ENCODE peak calls at places on chromosomes 5 and 9, in eight cellular contexts. S is A549, A is heart left ventricle, W is type B pancreatic cell, T is tibial artery, L is AG04449, V is GM20000, C is mucosa of descending colon. F is an unnamed sample.

GRCh38 chr5:139394123-139394653 is 716 bp downstream of the PROB1 start:
- DNase-seq in V (peak), W (no peak), S (no peak), T (no peak), C (peak), A (peak), L (no peak), F (peak)

GRCh38 chr9:13088734-13089427 is 190.6 kb downstream of the MPDZ start:
- DNase-seq in V (peak), C (peak), S (peak), L (no peak), T (peak), W (no peak), A (no peak), F (no peak)

GRCh38 chr9:91690540-91691249 is 259.3 kb downstream of the ROR2 start:
- DNase-seq in C (no peak), W (no peak), S (no peak), V (no peak), L (no peak), A (no peak), T (no peak), F (no peak)

GRCh38 chr9:137067860-137068538 is 2.4 kb downstream of the SAPCD2 start:
- DNase-seq in T (peak), S (peak), A (peak), W (no peak), V (peak), C (peak), L (no peak), F (peak)

GRCh38 chr5:56350595-56351170 is 117.6 kb upstream of the ANKRD55 start:
- DNase-seq in A (peak), W (no peak), V (no peak), L (no peak), S (peak), C (peak), T (peak), F (no peak)

GRCh38 chr5:179530069-179530998 is 20.0 kb upstream of the RUFY1 start:
- DNase-seq in V (peak), L (no peak), T (peak), S (no peak), A (peak), C (peak), W (no peak), F (peak)

GRCh38 chr5:66323142-66323890 is 179.2 kb downstream of the SREK1 start:
- DNase-seq in A (no peak), V (no peak), W (no peak), T (no peak), C (no peak), S (no peak), L (no peak), F (no peak)

GRCh38 chr5:22238047-22238446 is 615.1 kb downstream of the CDH12 start:
- DNase-seq in W (no peak), C (no peak), V (no peak), L (no peak), T (no peak), S (no peak), A (no peak), F (no peak)

GRCh38 chr9:22214497-22215031 is 205.5 kb upstream of the CDKN2B start:
- DNase-seq in V (no peak), W (no peak), A (no peak), C (no peak), S (no peak), T (no peak), L (no peak), F (no peak)

DNA sequence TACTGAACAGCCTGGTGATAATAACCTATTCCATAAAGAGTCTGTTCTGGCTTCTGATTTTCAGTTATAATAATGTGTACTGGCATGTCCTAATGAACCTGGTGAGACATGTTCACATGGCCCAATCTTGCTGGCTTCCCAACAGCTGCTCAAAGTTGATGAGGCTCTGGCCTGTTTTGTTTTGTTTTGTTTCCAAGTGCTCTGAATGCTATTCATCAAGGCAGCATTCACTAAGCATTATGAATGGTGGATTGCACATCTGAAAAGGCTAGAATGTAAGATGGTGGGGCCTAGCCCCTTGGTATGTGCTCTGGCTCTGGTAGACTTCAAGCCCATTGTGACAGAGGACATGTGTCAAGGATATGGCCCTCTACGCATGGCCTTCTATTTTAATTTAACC is 388.5 kb downstream of the PSAT1 start:
- DNase-seq in A (no peak), V (no peak), T (no peak), W (no peak), C (no peak), L (no peak), S (no peak), F (no peak)
- TF ChIP-seq CTCF in A (no peak), V (no peak), T (no peak), W (no peak), C (no peak), L (no peak), S (no peak), F (no peak)

DNA sequence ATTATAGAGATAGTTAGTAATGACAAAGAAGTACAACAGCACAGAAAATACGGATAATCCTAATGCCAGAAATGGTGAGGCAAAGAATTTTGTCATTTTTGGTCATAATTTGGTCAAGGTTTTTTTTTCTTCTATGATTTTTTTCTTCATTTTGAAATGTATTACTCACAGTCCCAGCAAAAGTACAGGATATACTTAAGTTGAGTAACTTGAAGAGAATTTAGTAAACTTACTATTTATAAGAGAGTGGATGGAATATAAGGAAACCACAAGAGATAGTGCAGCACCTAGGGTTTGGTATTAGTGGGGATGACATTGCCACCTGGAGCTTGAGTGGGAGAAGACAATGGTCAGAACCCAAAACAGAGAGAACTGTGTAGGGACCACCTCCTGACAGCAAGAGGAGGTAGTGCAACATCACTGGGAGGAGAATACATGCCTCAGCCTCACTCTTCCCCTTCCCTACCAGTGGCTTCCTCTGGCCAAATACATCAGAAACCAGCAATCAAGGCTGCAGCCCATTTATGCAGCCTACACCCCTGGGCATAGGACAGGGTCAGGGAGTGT is 434.5 kb upstream of the TRPC7 start:
- DNase-seq in T (no peak), V (no peak), S (no peak), W (no peak), L (no peak), A (no peak), C (no peak), F (no peak)
- TF ChIP-seq CTCF in T (no peak), V (no peak), S (no peak), W (no peak), L (no peak), A (no peak), C (no peak), F (no peak)

DNA sequence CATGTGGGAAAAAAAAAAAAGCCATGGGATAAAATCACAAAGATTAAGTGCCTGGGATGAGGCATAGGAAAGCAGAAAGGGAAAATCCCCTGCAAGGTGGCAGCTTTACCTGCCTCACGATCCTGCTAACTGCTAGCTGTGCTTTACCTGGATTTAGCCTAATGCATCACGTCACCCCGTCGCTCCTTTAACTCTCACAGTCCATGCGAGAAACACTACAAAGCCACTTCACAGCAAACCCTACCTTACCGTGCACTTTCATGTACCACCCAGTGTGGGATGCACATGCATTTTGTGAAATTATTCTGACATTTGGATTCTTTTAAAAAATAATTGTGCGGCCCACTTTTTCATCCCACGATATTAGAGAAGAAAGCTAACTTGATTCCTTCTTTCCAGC is 31.0 kb downstream of the ATPSCKMT start:
- DNase-seq in W (no peak), T (no peak), C (no peak), A (no peak), L (no peak), V (no peak), S (no peak), F (no peak)
- TF ChIP-seq CTCF in W (no peak), T (no peak), C (no peak), A (no peak), L (no peak), V (no peak), S (no peak), F (no peak)

GRCh38 chr5:92659246-92659645 is 921.8 kb downstream of the NR2F1-AS1 start:
- DNase-seq in T (no peak), C (no peak), A (no peak), W (no peak), V (no peak), L (no peak), S (no peak), F (no peak)
- TF ChIP-seq CTCF in T (no peak), C (no peak), A (no peak), W (no peak), V (no peak), L (no peak), S (no peak), F (no peak)

GRCh38 chr9:70442328-70442848 is 27.9 kb upstream of the KLF9 start:
- DNase-seq in T (no peak), C (no peak), A (no peak), V (no peak), L (no peak), S (no peak), W (no peak), F (no peak)

GRCh38 chr9:70441622-70442021 is 27.2 kb upstream of the KLF9 start:
- DNase-seq in W (no peak), S (no peak), C (no peak), T (no peak), L (no peak), A (no peak), V (no peak), F (no peak)

GRCh38 chr9:70448904-70449303 is 34.4 kb upstream of the KLF9 start:
- DNase-seq in W (no peak), V (no peak), A (no peak), L (no peak), S (no peak), C (no peak), T (no peak), F (no peak)

GRCh38 chr9:70449461-70449860 is 35.0 kb upstream of the KLF9 start:
- DNase-seq in W (no peak), A (no peak), L (no peak), V (no peak), S (no peak), C (no peak), T (no peak), F (no peak)

GRCh38 chr9:70444904-70445303 is 30.4 kb upstream of the KLF9 start:
- DNase-seq in T (no peak), W (no peak), L (no peak), C (no peak), S (no peak), V (no peak), A (no peak), F (no peak)
- TF ChIP-seq CTCF in T (no peak), W (no peak), L (no peak), C (no peak), S (no peak), V (no peak), A (no peak), F (no peak)

GRCh38 chr9:34253460-34253837 is 74.6 kb downstream of the UBAP1 start:
- DNase-seq in W (no peak), S (no peak), T (no peak), C (no peak), L (no peak), V (no peak), A (peak), F (no peak)
- TF ChIP-seq CTCF in W (no peak), S (no peak), T (no peak), C (no peak), L (peak), V (no peak), A (peak), F (no peak)

GRCh38 chr5:7074176-7074575 is 321.8 kb upstream of the ADCY2 start:
- DNase-seq in C (no peak), S (no peak), A (no peak), L (no peak), T (no peak), W (no peak), V (no peak), F (no peak)
- TF ChIP-seq CTCF in C (no peak), S (no peak), A (no peak), L (no peak), T (no peak), W (peak), V (no peak), F (no peak)

GRCh38 chr9:126401107-126401506 is 74.5 kb downstream of the MVB12B start:
- DNase-seq in W (no peak), S (no peak), A (no peak), T (no peak), L (no peak), C (no peak), V (no peak), F (no peak)

GRCh38 chr9:126398403-126399058 is 71.9 kb downstream of the MVB12B start:
- DNase-seq in L (no peak), T (peak), C (peak), S (peak), A (peak), V (peak), W (peak), F (peak)

GRCh38 chr9:126400571-126400970 is 73.9 kb downstream of the MVB12B start:
- DNase-seq in W (no peak), L (no peak), A (no peak), V (no peak), S (no peak), C (no peak), T (no peak), F (no peak)

GRCh38 chr9:126399251-126399650 is 72.6 kb downstream of the MVB12B start:
- DNase-seq in A (no peak), C (no peak), L (no peak), T (no peak), W (no peak), S (no peak), V (no peak), F (no peak)

DNA sequence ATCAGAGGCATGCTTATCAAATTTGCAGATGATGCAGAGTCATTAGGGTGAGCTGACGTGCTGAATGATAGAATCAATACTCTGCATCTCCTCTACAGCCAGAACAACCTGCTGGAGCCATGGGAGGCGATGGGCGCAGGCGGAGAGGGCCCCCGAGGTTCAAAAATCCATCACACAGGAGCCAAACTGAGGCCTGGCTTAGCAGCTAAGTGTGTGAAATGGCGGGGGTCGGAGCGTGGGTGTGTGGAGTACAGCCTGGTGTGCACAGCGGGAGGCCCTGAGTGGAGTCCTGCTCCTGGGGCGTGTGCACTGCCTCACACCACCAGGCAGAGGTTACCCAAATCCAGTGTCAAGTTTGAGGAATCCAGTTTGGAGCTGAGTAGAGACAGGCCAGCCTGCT is 73.2 kb downstream of the MVB12B start:
- DNase-seq in W (peak), A (no peak), V (no peak), T (no peak), S (no peak), L (no peak), C (no peak), F (no peak)
- TF ChIP-seq CTCF in W (no peak), A (no peak), V (no peak), T (no peak), S (no peak), L (no peak), C (no peak), F (no peak)

GRCh38 chr5:80408475-80408875 is 611 bp downstream of the ZFYVE16 start:
- DNase-seq in L (no peak), S (peak), W (no peak), T (peak), V (no peak), A (peak), C (no peak), F (no peak)

GRCh38 chr5:80411589-80412219 is 3.8 kb downstream of the ZFYVE16 start:
- DNase-seq in A (no peak), L (no peak), W (no peak), C (no peak), T (no peak), S (no peak), V (no peak), F (no peak)

GRCh38 chr5:80408976-80409926 is 1.4 kb downstream of the ZFYVE16 start:
- DNase-seq in C (no peak), W (no peak), T (no peak), A (no peak), L (no peak), S (no peak), V (no peak), F (no peak)

GRCh38 chr5:80406980-80407734 is 707 bp upstream of the ZFYVE16 start:
- DNase-seq in C (peak), S (no peak), V (no peak), T (peak), L (no peak), A (peak), W (no peak), F (no peak)

GRCh38 chr5:80407735-80408474 is at the start of gene ZFYVE16:
- DNase-seq in L (peak), T (peak), C (peak), A (peak), S (peak), W (peak), V (peak), F (peak)
- TF ChIP-seq CTCF in L (no peak), T (peak), C (no peak), A (no peak), S (no peak), W (peak), V (no peak), F (no peak)

GRCh38 chr5:1010181-1010510 is 1.5 kb downstream of the NKD2 start:
- DNase-seq in W (peak), L (no peak), S (peak), T (no peak), V (no peak), C (no peak), A (no peak), F (no peak)
- TF ChIP-seq CTCF in W (peak), L (no peak), S (no peak), T (no peak), V (no peak), C (no peak), A (no peak), F (no peak)